ENCODE peak calls at places on chromosomes 5 and 9, in four cellular contexts. X is astrocyte; E is lower lobe of right lung; C is CD4-positive, alpha-beta memory T cell. F is an unnamed sample.

GRCh38 chr5:168286386-168286785 is 5.1 kb upstream of the WWC1 start:
- DNase-seq in E (no peak), C (no peak), X (no peak), F (no peak)

GRCh38 chr5:124922255-124922975 is 176.0 kb upstream of the ZNF608 start:
- DNase-seq in X (no peak), C (no peak), E (no peak), F (no peak)

GRCh38 chr9:33159058-33159759 is 7.9 kb downstream of the B4GALT1 start:
- DNase-seq in C (peak; percentile 74), E (peak; percentile 79), X (no peak), F (peak; percentile 59)

GRCh38 chr9:129524848-129525345 is 96.0 kb downstream of the C9orf50 start:
- DNase-seq in C (no peak), E (peak; percentile 34), X (no peak), F (no peak)

GRCh38 chr5:43674536-43674935 is 71.6 kb downstream of the NNT start:
- DNase-seq in X (peak; percentile 21), E (no peak), C (no peak), F (no peak)

GRCh38 chr9:99823392-99824377 is 2.0 kb downstream of the NR4A3 start:
- DNase-seq in E (peak; percentile 60), X (peak; percentile 26), C (peak; percentile 47), F (peak; percentile 11)

GRCh38 chr9:107266624-107267369 is 16.3 kb upstream of the RAD23B start:
- DNase-seq in E (no peak), C (no peak), X (no peak), F (peak; percentile 35)

GRCh38 chr5:68046445-68046844 is 169.1 kb upstream of the PIK3R1 start:
- DNase-seq in E (no peak), X (peak; percentile 97), C (no peak), F (peak; percentile 58)

GRCh38 chr9:136765041-136765440 is 723 bp upstream of the LCN15 start:
- DNase-seq in C (no peak), E (no peak), X (no peak), F (no peak)

GRCh38 chr9:117696141-117696540 is 8.1 kb upstream of the TLR4 start:
- DNase-seq in X (no peak), E (no peak), C (no peak), F (no peak)

GRCh38 chr9:35814106-35814840 is 569 bp downstream of the HINT2 start:
- DNase-seq in E (peak; percentile 81), X (peak; percentile 20), C (no peak), F (peak; percentile 30)

GRCh38 chr9:96884443-96884842 is 30.1 kb upstream of the ZNF782 start:
- DNase-seq in X (peak; percentile 72), E (no peak), C (no peak), F (peak; percentile 94)

GRCh38 chr5:40401965-40402364 is 277.8 kb upstream of the PTGER4 start:
- DNase-seq in X (no peak), E (no peak), C (no peak), F (peak; percentile 95)

GRCh38 chr5:34503379-34504346 is 152.5 kb upstream of the RAI14 start:
- DNase-seq in X (peak; percentile 60), E (no peak), C (no peak), F (no peak)

GRCh38 chr9:98009926-98010325 is 26.8 kb downstream of the ANP32B start:
- DNase-seq in X (peak; percentile 57), E (no peak), C (no peak), F (no peak)

GRCh38 chr5:128749584-128749983 is 211.5 kb upstream of the FBN2 start:
- DNase-seq in E (no peak), X (no peak), C (no peak), F (no peak)

GRCh38 chr9:86176468-86176867 is 77.1 kb upstream of the GOLM1 start:
- DNase-seq in X (peak; percentile 15), C (no peak), E (no peak), F (peak; percentile 38)

GRCh38 chr5:72556351-72557146 is 49.3 kb upstream of the ZNF366 start:
- DNase-seq in C (no peak), E (peak; percentile 77), X (peak; percentile 46), F (peak; percentile 60)

GRCh38 chr5:153585616-153586015 is 95.1 kb downstream of the GRIA1 start:
- DNase-seq in X (no peak), E (no peak), C (no peak), F (no peak)

GRCh38 chr5:171387970-171388815 is 544 bp downstream of the NPM1 start:
- DNase-seq in C (peak; percentile 81), X (peak; percentile 56), E (peak; percentile 85), F (peak; percentile 74)

GRCh38 chr9:22240619-22241018 is 206.0 kb upstream of the DMRTA1 start:
- DNase-seq in E (no peak), X (peak; percentile 68), C (no peak), F (peak; percentile 76)

GRCh38 chr5:106093149-106093548 is 1577.6 kb downstream of the EFNA5 start:
- DNase-seq in C (no peak), X (no peak), E (no peak), F (no peak)

GRCh38 chr5:43034591-43034968 is 5.5 kb downstream of the ANXA2R start:
- DNase-seq in E (no peak), C (no peak), X (peak; percentile 77), F (peak; percentile 86)

GRCh38 chr9:128168731-128169308 is 8.8 kb downstream of the BBLN start:
- DNase-seq in E (no peak), C (no peak), X (no peak), F (no peak)

GRCh38 chr5:53019320-53019719 is 30.2 kb downstream of the ITGA2 start:
- DNase-seq in C (no peak), X (peak; percentile 82), E (no peak), F (peak; percentile 82)

GRCh38 chr9:86337469-86338107 is 16.6 kb downstream of the TUT7 start:
- DNase-seq in E (no peak), C (peak; percentile 37), X (no peak), F (no peak)

GRCh38 chr9:98222885-98223640 is 30.6 kb upstream of the CORO2A start:
- DNase-seq in X (peak; percentile 100), E (no peak), C (no peak), F (peak; percentile 85)

GRCh38 chr5:177964471-177964870 is 31.6 kb downstream of the PROP1 start:
- DNase-seq in C (no peak), X (no peak), E (no peak), F (no peak)

GRCh38 chr9:69806642-69807041 is 14.0 kb upstream of the CFAP95 start:
- DNase-seq in E (no peak), C (no peak), X (no peak), F (no peak)

GRCh38 chr5:74386571-74387334 is 253.8 kb downstream of the ENC1 start:
- DNase-seq in E (no peak), C (no peak), X (peak; percentile 93), F (peak; percentile 87)

GRCh38 chr5:6446626-6447309 is 1.9 kb upstream of the UBE2QL1 start:
- DNase-seq in C (no peak), E (no peak), X (no peak), F (no peak)

GRCh38 chr5:172051643-172052362 is 45.4 kb upstream of the FBXW11 start:
- DNase-seq in E (no peak), X (peak; percentile 6), C (no peak), F (peak; percentile 12)

GRCh38 chr9:132651259-132651658 is 18.5 kb downstream of the DDX31 start:
- DNase-seq in C (no peak), E (no peak), X (peak; percentile 93), F (peak; percentile 78)

GRCh38 chr5:14577079-14577725 is 4.4 kb upstream of the OTULINL start:
- DNase-seq in E (no peak), C (no peak), X (no peak), F (no peak)

GRCh38 chr9:3517377-3518048 is 8.3 kb downstream of the RFX3 start:
- DNase-seq in E (no peak), X (no peak), C (no peak), F (no peak)

GRCh38 chr9:107653263-107653821 is 163.8 kb upstream of the KLF4 start:
- DNase-seq in X (no peak), E (no peak), C (no peak), F (no peak)

GRCh38 chr5:96048763-96049162 is 87.1 kb upstream of the ELL2 start:
- DNase-seq in E (no peak), X (no peak), C (no peak), F (no peak)

DNA sequence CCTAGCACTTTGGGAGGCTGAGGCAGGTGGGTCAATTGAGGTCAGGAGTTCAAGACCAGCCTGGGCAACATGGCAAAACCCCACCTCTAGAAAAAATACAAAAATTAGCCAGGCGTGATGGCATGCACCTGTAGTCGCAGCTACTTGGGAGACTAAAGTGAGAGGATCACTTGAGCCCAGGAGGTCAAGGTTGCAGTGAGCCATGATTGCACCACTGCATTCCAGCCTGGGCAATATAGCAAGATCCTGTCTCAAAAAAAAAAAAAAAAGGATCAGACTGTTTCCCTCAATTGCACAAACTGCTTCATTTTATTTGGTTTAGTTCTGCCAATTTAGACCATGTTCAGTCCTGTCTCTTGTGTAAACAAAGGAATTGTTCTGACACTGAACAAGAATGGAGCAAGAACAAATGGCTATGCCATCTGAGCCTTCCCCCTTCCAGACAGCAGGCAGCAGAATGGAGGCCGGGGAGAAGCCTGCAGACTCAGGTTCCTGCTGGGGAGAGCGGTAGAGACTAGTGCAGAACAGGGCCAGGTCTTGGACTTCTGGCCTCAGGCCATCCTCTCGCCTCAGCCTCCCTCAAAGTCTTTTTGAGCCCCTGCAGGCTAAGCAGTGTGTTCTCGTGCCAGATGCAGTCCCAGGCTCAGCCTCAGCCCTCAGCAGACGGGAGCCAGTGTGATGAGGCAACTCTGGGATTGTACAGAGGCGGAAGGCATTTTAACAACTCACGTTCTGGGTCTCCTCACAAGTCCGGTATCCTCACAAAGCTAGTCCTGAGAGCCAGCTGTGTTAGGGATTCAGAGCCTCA is 18.2 kb downstream of the HNRNPH1 start:
- DNase-seq in C (no peak), X (no peak), E (no peak), F (no peak)
- H3K36me3 ChIP-seq in C (peaks cover 38% of the 10 kb centered on the region), X (peaks cover 30% of the 10 kb centered on the region), E (peaks cover 100% of the 10 kb centered on the region), F (no peaks in the 10 kb centered on the region)

DNA sequence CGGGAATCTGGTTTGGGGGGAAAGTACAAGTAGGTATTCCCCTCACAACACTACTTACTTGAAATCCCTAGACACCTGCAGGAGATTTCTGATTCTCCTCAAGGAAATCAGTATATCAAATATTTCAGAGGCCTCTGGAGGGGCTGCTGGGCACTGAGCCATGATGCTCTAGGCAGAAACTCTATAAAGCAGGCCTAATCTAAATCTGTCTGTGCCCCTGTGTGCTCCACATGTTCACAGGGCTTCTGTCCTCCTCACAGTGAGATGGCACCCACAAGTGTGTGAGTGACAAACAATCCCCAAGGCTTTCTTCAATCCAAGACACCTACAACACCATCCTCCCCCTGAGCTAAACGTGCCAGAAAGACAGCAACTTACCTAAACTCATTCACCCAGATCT is 39.0 kb downstream of the NIPSNAP3B start:
- DNase-seq in X (no peak), C (no peak), E (no peak), F (no peak)
- H3K36me3 ChIP-seq in X (peaks cover 57% of the 10 kb centered on the region), C (no peaks in the 10 kb centered on the region), E (peaks cover 96% of the 10 kb centered on the region), F (no peaks in the 10 kb centered on the region)

GRCh38 chr5:134567651-134568338 is 42.3 kb downstream of the JADE2 start:
- DNase-seq in C (no peak), E (peak; percentile 65), X (peak; percentile 46), F (no peak)
- H3K36me3 ChIP-seq in C (peaks cover 93% of the 10 kb centered on the region), E (peaks cover 99% of the 10 kb centered on the region), X (no peaks in the 10 kb centered on the region), F (peaks cover 12% of the 10 kb centered on the region)

DNA sequence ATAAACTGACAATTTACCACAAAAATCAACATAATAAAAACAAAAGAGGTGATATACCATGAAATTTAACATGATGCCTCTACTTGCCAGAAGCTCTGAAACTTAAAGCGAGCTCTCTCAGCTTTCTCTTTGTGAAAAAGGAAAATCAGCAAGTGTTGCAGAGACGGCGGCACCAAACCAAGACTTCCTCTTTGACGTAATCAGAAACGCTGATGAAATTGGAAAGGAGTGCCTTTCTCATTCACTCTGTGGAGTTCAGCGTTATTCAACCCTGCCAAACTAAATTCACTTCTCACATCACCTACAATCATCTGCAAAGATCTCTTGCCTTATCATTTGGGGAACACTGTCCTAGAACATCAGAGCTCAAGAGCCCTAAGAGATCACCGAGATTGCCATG is 32.2 kb downstream of the ANXA6 start:
- DNase-seq in X (no peak), C (peak; percentile 37), E (no peak), F (no peak)
- H3K36me3 ChIP-seq in X (peaks cover 77% of the 10 kb centered on the region), C (peaks cover 87% of the 10 kb centered on the region), E (peaks cover 88% of the 10 kb centered on the region), F (peaks cover 16% of the 10 kb centered on the region)